ENCODE peak calls at places on chromosomes 11 and 22, in seven cellular contexts. Y is H9, M is mesenchymal stem cell, U is neuronal stem cell, J is mesendoderm, F is trophoblast cell, L is H1. G is an unnamed sample.
A peak's percentile ranks its signal among the peaks of the same experiment; 100 is the strongest.

GRCh38 chr11:120178441-120179070 is 32.3 kb upstream of the OAF start:
- DNase-seq in U (no peak), Y (no peak), J (no peak), L (no peak), M (no peak), F (no peak), G (peak; percentile 18)

GRCh38 chr22:17105143-17106129 is 15.7 kb downstream of the TMEM121B start:
- DNase-seq in J (no peak), M (no peak), F (no peak), U (no peak), Y (no peak), L (no peak), G (no peak)

GRCh38 chr11:61021661-61022212 is 50.3 kb downstream of the CD6 start:
- DNase-seq in M (no peak), Y (peak; percentile 88), L (peak; percentile 89), J (peak; percentile 36), F (no peak), U (no peak), G (no peak)

GRCh38 chr11:128240546-128240945 is 346.8 kb downstream of the ETS1 start:
- DNase-seq in J (no peak), Y (no peak), M (no peak), U (no peak), L (no peak), F (no peak), G (peak; percentile 43)

GRCh38 chr11:95108671-95109551 is 19.3 kb downstream of the ENDOD1 start:
- DNase-seq in F (no peak), Y (no peak), M (peak; percentile 71), J (peak; percentile 47), L (no peak), U (no peak), G (peak; percentile 14)

GRCh38 chr11:16169541-16169940 is 186.8 kb downstream of the SOX6 start:
- DNase-seq in U (no peak), L (no peak), J (peak; percentile 33), M (no peak), F (no peak), Y (no peak), G (peak; percentile 30)

GRCh38 chr11:119366690-119367620 is 14.5 kb downstream of the USP2 start:
- DNase-seq in Y (no peak), M (no peak), F (no peak), U (no peak), J (no peak), L (no peak), G (no peak)

GRCh38 chr22:49970528-49971231 is 10.1 kb downstream of the PIM3 start:
- DNase-seq in M (peak; percentile 99), F (peak; percentile 98), U (peak; percentile 82), L (peak; percentile 70), J (peak; percentile 98), Y (peak; percentile 92), G (peak; percentile 97)

GRCh38 chr22:32323513-32324164 is 34.0 kb upstream of the RFPL3 start:
- DNase-seq in F (no peak), Y (peak; percentile 19), L (peak; percentile 41), M (no peak), J (no peak), U (no peak), G (no peak)
- H2BK5ac ChIP-seq in F (no peak overlapping the region), Y (no peak overlapping the region), L (peak overlapping the region; percentile 0), M (no peak overlapping the region), J (no peak overlapping the region), U (no peak overlapping the region), G (no peak overlapping the region)

GRCh38 chr11:126257144-126257543 is 11.6 kb downstream of the SRPRA start:
- DNase-seq in J (no peak), Y (no peak), U (no peak), L (no peak), M (no peak), F (no peak), G (no peak)
- H2BK5ac ChIP-seq in J (no peak overlapping the region), Y (no peak overlapping the region), U (no peak overlapping the region), L (no peak overlapping the region), M (no peak overlapping the region), F (no peak overlapping the region), G (no peak overlapping the region)

DNA sequence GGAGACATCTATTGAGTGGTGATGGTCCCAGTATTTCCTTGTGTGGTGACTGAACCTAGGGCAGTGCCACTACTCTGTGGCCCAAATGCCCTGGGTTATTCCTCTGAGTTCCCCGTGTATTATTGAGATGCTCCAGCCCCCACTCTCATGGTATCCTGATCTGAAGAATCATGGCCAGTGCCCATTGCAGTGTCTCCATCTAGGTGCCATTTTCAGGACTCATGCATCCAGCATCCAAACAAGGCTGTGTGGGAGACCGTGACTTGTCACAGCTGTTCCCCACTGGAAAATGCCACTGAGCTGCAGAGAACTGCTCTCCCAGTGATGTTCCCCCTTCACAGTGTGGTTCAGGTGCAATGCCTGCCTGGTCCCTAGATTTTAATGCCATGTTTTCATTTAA is 24.7 kb downstream of the GGTLC2 start:
- DNase-seq in U (no peak), M (no peak), J (no peak), L (no peak), F (no peak), Y (no peak), G (no peak)
- H2BK5ac ChIP-seq in U (no peak overlapping the region), M (no peak overlapping the region), J (no peak overlapping the region), L (no peak overlapping the region), F (no peak overlapping the region), Y (no peak overlapping the region), G (no peak overlapping the region)

GRCh38 chr11:65609711-65610110 is 4.3 kb downstream of the MAP3K11 start:
- DNase-seq in Y (no peak), L (no peak), U (no peak), F (no peak), J (no peak), M (no peak), G (no peak)

GRCh38 chr11:65611028-65611757 is 2.8 kb downstream of the MAP3K11 start:
- DNase-seq in L (no peak), U (no peak), Y (no peak), J (peak; percentile 55), F (no peak), M (no peak), G (no peak)

GRCh38 chr11:65606876-65607613 is 7.0 kb downstream of the MAP3K11 start:
- DNase-seq in J (peak; percentile 100), M (peak; percentile 97), F (peak; percentile 95), U (peak; percentile 97), L (peak; percentile 94), Y (peak; percentile 99), G (peak; percentile 93)

GRCh38 chr11:65609236-65609635 is 4.8 kb downstream of the MAP3K11 start:
- DNase-seq in L (no peak), M (no peak), U (no peak), Y (no peak), J (no peak), F (no peak), G (no peak)

DNA sequence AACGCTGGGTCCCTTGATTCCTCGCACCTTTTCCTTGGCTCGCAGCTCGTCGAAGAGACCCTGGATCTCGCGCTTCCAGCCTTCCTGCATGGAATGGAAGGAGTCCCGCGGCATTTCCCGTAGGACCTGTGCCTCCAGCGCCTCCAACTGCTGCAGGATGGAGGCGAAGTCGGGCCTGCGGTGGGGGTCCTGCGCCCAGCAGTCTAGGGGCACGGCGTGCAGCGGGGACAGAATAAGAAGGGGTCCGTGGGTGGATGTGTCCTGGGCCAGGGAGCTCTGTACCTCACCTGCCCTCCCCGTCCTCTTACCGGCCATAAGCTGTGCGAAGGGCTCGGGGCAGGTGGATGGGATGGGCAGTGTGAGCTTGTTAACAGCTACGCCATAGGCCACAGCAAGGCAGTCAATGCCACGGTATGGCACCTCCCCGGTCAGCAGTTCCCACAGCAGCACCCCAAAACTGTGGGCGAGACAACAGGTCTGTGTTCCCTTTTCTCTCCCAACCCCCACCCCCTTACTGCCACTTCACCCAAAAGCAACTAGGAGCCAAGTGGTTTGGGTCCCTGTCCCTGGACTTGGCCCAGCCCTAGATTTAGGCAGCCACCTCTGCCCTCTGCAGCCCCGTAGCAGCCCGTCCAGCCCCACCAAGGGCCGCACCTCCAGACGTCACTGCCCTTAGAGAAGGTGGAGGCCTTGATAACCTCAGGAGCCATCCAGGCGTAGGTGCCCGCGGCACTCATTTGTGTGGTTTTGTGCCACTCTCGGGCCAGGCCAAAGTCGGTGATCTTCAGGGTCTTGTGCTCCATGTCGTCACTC is 6.2 kb downstream of the MAP3K11 start:
- DNase-seq in J (no peak), L (no peak), U (no peak), Y (no peak), M (no peak), F (no peak), G (no peak)
- H2BK5ac ChIP-seq in J (no peak overlapping the region), L (peak overlapping the region; percentile 66), U (no peak overlapping the region), Y (no peak overlapping the region), M (no peak overlapping the region), F (no peak overlapping the region), G (no peak overlapping the region)

G was measured in IMR-90.